ENCODE peak calls at places on chromosomes 6 and 20, in five cellular contexts. D, H, X, A and Q are unnamed samples.
A peak's percentile ranks its signal among the peaks of the same experiment; 100 is the strongest.

GRCh38 chr20:57383447-57384347 is 7.5 kb upstream of the RBM38 start:
- DNase-seq in H (no peak), X (no peak), A (no peak), D (no peak), Q (no peak)

GRCh38 chr6:87730310-87730709 is 28.3 kb upstream of the AKIRIN2 start:
- DNase-seq in X (no peak), H (peak; percentile 41), D (peak; percentile 40), A (peak; percentile 11), Q (no peak)

GRCh38 chr20:31815408-31816188 is 3.6 kb upstream of the MYLK2 start:
- DNase-seq in D (peak; percentile 50), X (no peak), A (peak; percentile 36), H (peak; percentile 58), Q (no peak)

GRCh38 chr6:26304213-26305096 is 60.5 kb upstream of the BTN3A2 start:
- DNase-seq in X (no peak), A (no peak), D (peak; percentile 91), H (peak; percentile 87), Q (peak; percentile 81)

GRCh38 chr6:41713161-41713649 is 22.2 kb downstream of the TFEB start:
- DNase-seq in X (peak; percentile 85), A (peak; percentile 48), D (peak; percentile 46), H (peak; percentile 42), Q (peak; percentile 47)

GRCh38 chr20:47196091-47197081 is 160.1 kb downstream of the ZMYND8 start:
- DNase-seq in X (no peak), A (peak; percentile 56), D (peak; percentile 71), H (peak; percentile 77), Q (peak; percentile 53)

GRCh38 chr20:34604980-34605788 is 46.7 kb downstream of the MAP1LC3A start:
- DNase-seq in X (no peak), H (peak; percentile 23), D (peak; percentile 27), A (no peak), Q (peak; percentile 77)

GRCh38 chr20:17917832-17918618 is 50.6 kb downstream of the SNX5 start:
- DNase-seq in D (no peak), H (no peak), X (no peak), A (no peak), Q (no peak)

GRCh38 chr6:135995160-135995898 is 143.8 kb downstream of the PDE7B start:
- DNase-seq in X (no peak), H (peak; percentile 67), D (peak; percentile 85), A (no peak), Q (peak; percentile 92)

GRCh38 chr6:16737926-16738325 is 23.3 kb downstream of the ATXN1 start:
- DNase-seq in H (no peak), A (no peak), D (peak; percentile 45), X (no peak), Q (no peak)

GRCh38 chr6:156971153-156971882 is 194.1 kb downstream of the ARID1B start:
- DNase-seq in X (no peak), A (no peak), D (peak; percentile 64), H (no peak), Q (no peak)

GRCh38 chr20:6651016-6651415 is 116.5 kb upstream of the BMP2 start:
- DNase-seq in X (no peak), H (peak; percentile 26), D (no peak), A (no peak), Q (peak; percentile 97)

GRCh38 chr6:113211185-113211584 is 646.0 kb upstream of the MARCKS start:
- DNase-seq in D (no peak), X (no peak), H (no peak), A (peak; percentile 1), Q (no peak)

GRCh38 chr6:98931710-98932109 is 16.0 kb downstream of the FBXL4 start:
- DNase-seq in H (no peak), A (peak; percentile 48), D (no peak), X (no peak), Q (no peak)